ENCODE peak calls at places on chromosome 19, in seven cellular contexts. K, L, A, H, W, Z and E are unnamed samples.

GRCh38 chr19:39154626-39155100 is 29.1 kb downstream of the PAK4 start:
- DNase-seq in K (no peak), L (no peak), A (peak), H (peak), W (no peak), Z (no peak), E (no peak)

GRCh38 chr19:5451494-5451893 is 3.7 kb upstream of the ZNRF4 start:
- DNase-seq in K (no peak), L (no peak), A (no peak), H (no peak), W (no peak), Z (no peak), E (no peak)

GRCh38 chr19:17929056-17929455 is 3.8 kb upstream of the CCDC124 start:
- DNase-seq in K (no peak), L (no peak), A (no peak), H (no peak), W (no peak), Z (no peak), E (no peak)

GRCh38 chr19:19381007-19381926 is 24.2 kb upstream of the GATAD2A start:
- DNase-seq in K (no peak), L (peak), A (peak), H (no peak), W (no peak), Z (no peak), E (no peak)

GRCh38 chr19:2997720-2998119 is 20.4 kb downstream of the TLE6 start:
- DNase-seq in K (no peak), L (no peak), A (no peak), H (no peak), W (no peak), Z (no peak), E (no peak)

GRCh38 chr19:15248106-15248505 is 15.9 kb upstream of the EPHX3 start:
- DNase-seq in K (peak), L (no peak), A (no peak), H (no peak), W (peak), Z (no peak), E (no peak)

GRCh38 chr19:17215125-17215971 is at the start of gene USE1:
- DNase-seq in K (peak), L (peak), A (peak), H (peak), W (peak), Z (peak), E (peak)

GRCh38 chr19:49896863-49897621 is at the start of gene IL4I1:
- DNase-seq in K (peak), L (no peak), A (peak), H (peak), W (peak), Z (no peak), E (no peak)

GRCh38 chr19:16258440-16258903 is 60.8 kb downstream of the AP1M1 start:
- DNase-seq in K (no peak), L (peak), A (peak), H (peak), W (peak), Z (peak), E (peak)

GRCh38 chr19:41988947-41989346 is 5.1 kb downstream of the ATP1A3 start:
- DNase-seq in K (no peak), L (peak), A (no peak), H (no peak), W (no peak), Z (no peak), E (no peak)

GRCh38 chr19:36266375-36266961 is 51.6 kb downstream of the ZNF146 start:
- DNase-seq in K (no peak), L (peak), A (no peak), H (no peak), W (no peak), Z (peak), E (no peak)

GRCh38 chr19:55419624-55420236 is 12.1 kb upstream of the UBE2S start:
- DNase-seq in K (no peak), L (no peak), A (no peak), H (no peak), W (no peak), Z (no peak), E (no peak)

GRCh38 chr19:47330466-47330869 is 1.5 kb upstream of the C5AR2 start:
- DNase-seq in K (peak), L (no peak), A (no peak), H (no peak), W (no peak), Z (no peak), E (peak)

GRCh38 chr19:5694167-5694951 is 4.3 kb downstream of the RPL36 start:
- DNase-seq in K (no peak), L (no peak), A (no peak), H (no peak), W (no peak), Z (no peak), E (no peak)

GRCh38 chr19:55392820-55393219 is 7.1 kb downstream of the RPL28 start:
- DNase-seq in K (no peak), L (no peak), A (no peak), H (no peak), W (no peak), Z (no peak), E (no peak)

GRCh38 chr19:17327654-17328516 is 6.8 kb downstream of the ANO8 start:
- DNase-seq in K (no peak), L (peak), A (peak), H (peak), W (no peak), Z (no peak), E (peak)

GRCh38 chr19:45253396-45254027 is 2.4 kb downstream of the MARK4 start:
- DNase-seq in K (peak), L (no peak), A (no peak), H (no peak), W (no peak), Z (no peak), E (no peak)

GRCh38 chr19:54484451-54484850 is 11.4 kb upstream of the CDC42EP5 start:
- DNase-seq in K (no peak), L (no peak), A (no peak), H (no peak), W (no peak), Z (no peak), E (no peak)

GRCh38 chr19:16366433-16367268 is 42.0 kb downstream of the KLF2 start:
- DNase-seq in K (no peak), L (peak), A (no peak), H (no peak), W (no peak), Z (no peak), E (no peak)

GRCh38 chr19:48881741-48882657 is 9.8 kb downstream of the PPP1R15A start:
- DNase-seq in K (no peak), L (no peak), A (no peak), H (no peak), W (no peak), Z (no peak), E (no peak)

GRCh38 chr19:15934332-15935078 is at the start of gene CYP4F11:
- DNase-seq in K (no peak), L (peak), A (peak), H (peak), W (peak), Z (peak), E (peak)

GRCh38 chr19:35789978-35790944 is 14.9 kb downstream of the ARHGAP33 start:
- DNase-seq in K (no peak), L (no peak), A (no peak), H (no peak), W (no peak), Z (no peak), E (no peak)

GRCh38 chr19:55370305-55370988 is at the start of gene IL11:
- DNase-seq in K (peak), L (no peak), A (no peak), H (no peak), W (no peak), Z (no peak), E (no peak)

GRCh38 chr19:47512183-47512947 is 2.5 kb downstream of the NAPA start:
- DNase-seq in K (peak), L (peak), A (peak), H (no peak), W (peak), Z (no peak), E (peak)

GRCh38 chr19:18119243-18120105 is 21.9 kb downstream of the MAST3 start:
- DNase-seq in K (no peak), L (no peak), A (peak), H (no peak), W (no peak), Z (no peak), E (no peak)

DNA sequence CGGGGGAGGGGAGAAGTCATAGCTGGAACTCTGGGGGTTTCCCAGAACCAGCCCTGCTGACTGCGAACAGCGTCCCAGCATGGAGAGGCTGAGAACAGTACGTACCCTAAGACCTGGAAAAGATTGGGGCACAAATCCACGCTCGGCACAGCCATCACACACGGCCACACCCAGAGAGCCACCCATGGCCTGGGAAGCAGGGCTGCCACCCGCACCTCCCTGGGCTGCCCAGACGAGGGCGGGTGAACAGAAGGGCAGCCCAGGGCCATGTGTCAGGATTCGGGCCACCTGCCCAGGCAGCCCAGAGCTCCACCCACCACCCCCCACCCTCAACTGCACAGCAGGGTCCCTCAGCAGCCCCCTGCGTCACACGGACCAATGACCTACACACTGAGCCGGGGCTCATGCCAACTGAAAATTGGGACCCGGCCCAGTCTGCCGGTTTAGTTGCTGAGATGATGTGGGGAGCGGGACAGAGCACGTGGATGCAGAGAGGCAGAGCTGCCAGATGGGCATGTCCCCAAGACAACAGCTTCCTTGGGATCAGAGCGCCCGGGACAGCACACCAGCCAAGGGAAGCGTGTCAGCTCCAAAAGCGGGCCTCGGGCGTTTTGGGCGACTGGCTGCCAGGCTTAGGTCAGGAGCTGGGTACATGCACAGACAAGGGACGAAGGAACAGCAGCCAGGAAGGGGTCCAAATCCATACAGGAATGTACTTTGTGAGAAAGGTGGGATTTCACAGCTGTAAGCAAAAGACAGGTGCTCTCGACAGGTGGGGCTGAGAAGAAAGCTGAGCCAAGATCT is 8.4 kb downstream of the UBXN6 start:
- DNase-seq in K (no peak), L (peak), A (no peak), H (no peak), W (peak), Z (peak), E (peak)
- H3K27ac ChIP-seq in K (no peak), L (peak), A (no peak), H (no peak), W (no peak), Z (peak), E (peak)

GRCh38 chr19:1258161-1258492 is 9.7 kb downstream of the MIDN start:
- DNase-seq in K (no peak), L (no peak), A (no peak), H (no peak), W (no peak), Z (no peak), E (no peak)

GRCh38 chr19:1259873-1260748 is 9.0 kb upstream of the CIRBP start:
- DNase-seq in K (no peak), L (no peak), A (peak), H (peak), W (no peak), Z (no peak), E (peak)

GRCh38 chr19:1257475-1258160 is 9.2 kb downstream of the MIDN start:
- DNase-seq in K (no peak), L (no peak), A (no peak), H (no peak), W (no peak), Z (no peak), E (no peak)

GRCh38 chr19:1259206-1259872 is 9.8 kb upstream of the CIRBP start:
- DNase-seq in K (peak), L (no peak), A (peak), H (peak), W (peak), Z (peak), E (peak)

DNA sequence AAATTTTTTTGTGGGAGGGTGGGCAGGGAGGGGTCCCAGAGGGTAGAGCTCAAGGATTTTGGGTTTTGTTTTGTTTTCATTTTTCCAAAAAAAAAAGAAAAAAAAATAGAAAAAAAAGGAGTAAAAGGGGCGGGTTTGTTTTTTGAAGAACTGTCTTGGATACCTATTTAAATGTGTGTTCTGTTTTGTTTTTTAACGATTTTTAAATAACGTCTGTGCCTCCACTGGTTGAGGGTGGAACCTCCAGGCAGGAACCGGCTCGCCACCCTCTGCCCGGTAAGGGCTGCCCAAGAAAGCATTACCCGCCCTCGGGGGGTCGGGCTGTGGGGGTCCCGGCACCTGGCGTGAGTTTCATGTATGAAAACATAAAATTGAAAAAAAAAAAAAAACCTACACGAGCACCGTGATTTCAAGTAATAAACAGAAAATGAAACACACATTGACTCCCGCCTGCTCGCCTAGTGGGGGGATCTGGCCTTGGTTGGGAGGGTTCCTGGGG is 10.4 kb downstream of the MIDN start:
- DNase-seq in K (no peak), L (no peak), A (no peak), H (no peak), W (no peak), Z (no peak), E (no peak)
- H3K4me3 ChIP-seq in K (no peak), L (no peak), A (no peak), H (peak), W (peak), Z (peak), E (no peak)

DNA sequence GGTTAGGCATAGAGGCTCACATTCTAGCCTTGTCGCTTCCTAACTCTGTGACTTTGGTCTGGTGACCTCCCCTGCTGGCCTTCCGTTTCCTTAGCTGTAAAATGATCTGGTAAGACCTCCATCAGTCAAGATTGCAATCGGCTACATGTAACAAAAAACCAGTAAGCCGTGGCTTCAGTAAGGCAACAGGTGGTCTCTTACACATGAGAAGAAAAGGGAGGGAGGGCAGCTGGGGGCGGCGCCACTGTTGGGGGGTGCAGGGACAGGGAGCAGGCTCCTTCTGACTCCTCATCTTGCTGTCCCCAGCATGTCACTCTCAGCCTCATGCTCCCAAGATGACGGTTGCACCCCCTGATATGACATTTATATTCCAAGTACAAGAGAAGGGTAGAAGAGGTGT is 148.0 kb downstream of the SIPA1L3 start:
- DNase-seq in K (no peak), L (no peak), A (no peak), H (no peak), W (no peak), Z (no peak), E (no peak)
- H3K27ac ChIP-seq in K (no peak), L (no peak), A (no peak), H (no peak), W (no peak), Z (no peak), E (no peak)

GRCh38 chr19:37928527-37929286 is 21.7 kb downstream of the SIPA1L3 start:
- DNase-seq in K (no peak), L (no peak), A (no peak), H (no peak), W (no peak), Z (no peak), E (no peak)
- H3K4me3 ChIP-seq in K (no peak), L (no peak), A (no peak), H (no peak), W (no peak), Z (no peak), E (no peak)

DNA sequence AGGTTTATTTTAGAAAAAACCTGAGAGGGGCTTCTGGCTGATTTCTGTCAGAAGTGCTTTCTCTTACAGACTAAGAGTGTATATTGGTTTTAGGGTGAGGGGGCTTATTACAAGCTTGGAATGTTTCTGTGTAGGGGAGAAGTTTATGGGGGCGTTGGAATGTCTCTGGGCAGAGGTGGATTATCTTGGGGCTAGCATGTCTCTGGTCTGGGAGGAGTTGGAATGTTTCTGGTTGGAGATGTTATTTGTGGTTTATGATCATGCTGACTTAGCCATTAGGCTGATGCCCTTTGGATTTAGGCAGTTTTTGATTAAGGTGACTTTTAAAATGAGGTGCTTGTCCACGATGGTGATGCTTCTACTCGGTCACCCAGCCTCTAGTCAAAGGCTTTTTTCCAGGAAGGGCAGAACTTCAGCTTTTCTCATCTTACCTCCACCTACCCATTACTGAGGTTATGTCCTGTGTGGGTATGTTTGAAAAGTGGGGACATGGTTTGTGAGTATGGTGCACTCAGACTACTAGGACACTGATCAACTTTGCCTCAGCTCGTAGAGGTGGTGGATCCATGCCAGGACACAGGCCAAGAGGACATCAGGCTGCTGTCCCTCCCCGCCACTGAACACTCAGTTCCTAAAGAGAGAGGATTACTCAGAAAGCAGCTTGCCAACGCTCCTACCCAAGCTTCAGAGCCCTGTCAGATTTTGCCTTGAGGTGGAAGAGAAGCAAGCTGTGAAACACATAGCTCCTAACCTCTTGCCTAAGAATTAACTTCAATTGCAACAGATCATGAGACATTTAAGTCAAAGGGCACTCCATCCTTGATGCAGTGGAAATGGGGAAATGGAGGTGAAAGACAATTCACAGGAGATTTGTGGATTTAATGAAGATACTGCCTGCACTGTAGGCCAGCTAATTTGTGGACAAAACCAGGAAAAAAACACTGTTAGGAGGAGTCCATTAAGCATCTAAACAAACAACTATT is 63.6 kb downstream of the ZNF44 start:
- DNase-seq in K (no peak), L (no peak), A (no peak), H (no peak), W (no peak), Z (peak), E (no peak)
- H3K27ac ChIP-seq in K (no peak), L (no peak), A (no peak), H (no peak), W (no peak), Z (peak), E (no peak)

GRCh38 chr19:29696045-29696682 is 18.9 kb downstream of the C19orf12 start:
- DNase-seq in K (no peak), L (no peak), A (no peak), H (no peak), W (no peak), Z (no peak), E (no peak)
- H3K4me3 ChIP-seq in K (no peak), L (no peak), A (no peak), H (no peak), W (no peak), Z (no peak), E (no peak)

GRCh38 chr19:13069415-13070369 is 33.0 kb downstream of the LYL1 start:
- DNase-seq in K (no peak), L (no peak), A (no peak), H (no peak), W (peak), Z (no peak), E (no peak)
- H3K27ac ChIP-seq in K (no peak), L (no peak), A (peak), H (peak), W (peak), Z (peak), E (no peak)

DNA sequence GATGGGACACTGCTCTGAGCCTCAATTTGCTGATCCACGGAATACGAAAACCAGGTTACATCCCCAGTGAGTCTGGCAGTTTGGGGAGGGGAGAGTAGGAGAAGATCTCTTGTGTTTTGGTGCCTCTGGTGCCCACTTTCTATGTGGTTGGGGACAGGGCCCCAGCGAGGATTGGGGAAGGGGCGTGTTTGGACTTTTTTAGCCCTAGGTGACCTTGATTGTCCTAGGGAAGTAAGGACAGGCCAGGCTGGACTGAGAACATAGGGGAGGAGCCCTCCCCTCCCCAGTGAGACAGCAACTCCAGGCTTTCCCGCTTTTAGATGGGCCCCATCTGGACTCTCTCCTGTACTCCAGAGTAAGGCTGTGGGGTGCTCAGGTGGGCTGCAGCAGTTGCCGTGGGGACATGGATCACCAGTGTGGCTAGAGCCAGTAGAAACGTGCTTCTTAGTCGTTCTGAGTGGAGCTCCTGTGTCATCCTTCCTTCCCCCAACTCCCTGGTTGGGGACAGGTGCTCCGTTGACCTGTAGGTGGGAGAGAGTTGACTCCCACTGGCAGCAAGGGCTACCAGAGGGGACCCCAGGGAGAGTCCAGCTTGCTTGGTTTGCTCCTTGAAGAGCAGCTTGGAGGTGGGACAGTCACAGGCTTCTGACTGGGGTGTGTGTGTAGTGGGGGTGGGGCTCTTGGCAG is 4.3 kb downstream of the EGLN2 start:
- DNase-seq in K (no peak), L (no peak), A (no peak), H (no peak), W (no peak), Z (no peak), E (peak)
- H3K4me3 ChIP-seq in K (no peak), L (no peak), A (no peak), H (peak), W (peak), Z (peak), E (no peak)

GRCh38 chr19:11061951-11062350 is 27.3 kb upstream of the LDLR start:
- DNase-seq in K (no peak), L (no peak), A (peak), H (no peak), W (no peak), Z (no peak), E (no peak)
- H3K27ac ChIP-seq in K (no peak), L (no peak), A (peak), H (no peak), W (no peak), Z (no peak), E (peak)